ENCODE peak calls at places on chromosome 10, in five cellular contexts. V is Kasumi-1; K is stimulated activated CD4-positive, alpha-beta T cell treated with anti-CD3 and anti-CD28 coated beads, Interleukin-4, amount 100 ng/mL, for 1 hour; S is Right ventricle myocardium inferior; B is stimulated activated CD8-positive, alpha-beta memory T cell treated with anti-CD3 and anti-CD28 coated beads, Interleukin-12 subunit alpha, Interleukin-12 subunit beta, amount 100 ng/mL, for 4 hours. R is an unnamed sample.

GRCh38 chr10:5666324-5667220 is at the start of gene ASB13:
- DNase-seq in V (peak), K (peak), S (peak), B (no peak), R (peak)

GRCh38 chr10:131396108-131397010 is 84.8 kb upstream of the TCERG1L start:
- DNase-seq in V (no peak), K (no peak), S (no peak), B (no peak), R (peak)

GRCh38 chr10:76618641-76619040 is 1019.0 kb downstream of the KCNMA1 start:
- DNase-seq in V (no peak), K (no peak), S (no peak), B (no peak), R (no peak)

GRCh38 chr10:37754538-37755323 is 102.7 kb downstream of the ZNF248 start:
- DNase-seq in V (peak), K (no peak), S (no peak), B (no peak), R (peak)

GRCh38 chr10:31187182-31187581 is 131.8 kb upstream of the ZEB1 start:
- DNase-seq in V (no peak), K (no peak), S (no peak), B (no peak), R (no peak)

GRCh38 chr10:8967004-8967530 is 912.6 kb downstream of the GATA3 start:
- DNase-seq in V (no peak), K (no peak), S (no peak), B (no peak), R (no peak)

GRCh38 chr10:101080933-101081546 is 19.3 kb downstream of the KAZALD1 start:
- DNase-seq in V (peak), K (no peak), S (no peak), B (no peak), R (no peak)

GRCh38 chr10:17782921-17783665 is 26.1 kb upstream of the MRC1 start:
- DNase-seq in V (no peak), K (no peak), S (no peak), B (no peak), R (no peak)

GRCh38 chr10:84054743-84055142 is 84.6 kb upstream of the GHITM start:
- DNase-seq in V (no peak), K (no peak), S (no peak), B (no peak), R (no peak)

GRCh38 chr10:126504051-126504760 is 115.9 kb upstream of the ADAM12 start:
- DNase-seq in V (peak), K (peak), S (no peak), B (no peak), R (peak)